ENCODE peak calls at places on chromosomes 2 and 18, in four cellular contexts. F is H9, I is neuronal stem cell, Y is mesenchymal stem cell. Z is an unnamed sample.

GRCh38 chr2:234978466-234979203 is 26.8 kb downstream of the SH3BP4 start:
- DNase-seq in F (no peak), I (no peak), Y (no peak), Z (no peak)

GRCh38 chr18:30572214-30572613 is 470.3 kb downstream of the DSC3 start:
- DNase-seq in F (no peak), I (no peak), Y (no peak), Z (no peak)

GRCh38 chr18:68083131-68083530 is 566.6 kb upstream of the DSEL start:
- DNase-seq in F (no peak), I (no peak), Y (no peak), Z (no peak)

GRCh38 chr2:241065355-241065803 is 36.7 kb downstream of the MTERF4 start:
- DNase-seq in F (no peak), I (no peak), Y (no peak), Z (no peak)

GRCh38 chr18:7778181-7778580 is 211.1 kb downstream of the PTPRM start:
- DNase-seq in F (no peak), I (no peak), Y (peak; percentile 8), Z (peak; percentile 78)

GRCh38 chr2:9710311-9710710 is 79.5 kb upstream of the YWHAQ start:
- DNase-seq in F (no peak), I (no peak), Y (no peak), Z (peak; percentile 22)

GRCh38 chr2:24843461-24843860 is 50.2 kb downstream of the CENPO start:
- DNase-seq in F (no peak), I (no peak), Y (no peak), Z (no peak)

GRCh38 chr2:55419236-55419513 is 481 bp downstream of the CCDC88A start:
- DNase-seq in F (peak; percentile 48), I (no peak), Y (peak; percentile 62), Z (peak; percentile 30)

GRCh38 chr2:12769492-12770105 is 52.9 kb downstream of the TRIB2 start:
- DNase-seq in F (no peak), I (no peak), Y (no peak), Z (no peak)
- H4K91ac ChIP-seq in F (no peak overlapping the region), I (no peak overlapping the region), Y (no peak overlapping the region), Z (no peak overlapping the region)

GRCh38 chr2:236981710-236982485 is 103.8 kb upstream of the COPS8 start:
- DNase-seq in F (peak; percentile 4), I (no peak), Y (no peak), Z (no peak)

GRCh38 chr2:236979664-236980063 is 106.0 kb upstream of the COPS8 start:
- DNase-seq in F (no peak), I (no peak), Y (no peak), Z (no peak)

GRCh38 chr2:236984046-236984445 is 101.6 kb upstream of the COPS8 start:
- DNase-seq in F (no peak), I (no peak), Y (no peak), Z (no peak)

GRCh38 chr2:236980961-236981360 is 104.7 kb upstream of the COPS8 start:
- DNase-seq in F (no peak), I (no peak), Y (no peak), Z (no peak)

GRCh38 chr2:236982693-236983092 is 103.0 kb upstream of the COPS8 start:
- DNase-seq in F (peak; percentile 1), I (no peak), Y (no peak), Z (no peak)
- H3K23ac ChIP-seq in F (no peak overlapping the region), I (no peak overlapping the region), Y (no peak overlapping the region), Z (no peak overlapping the region)

GRCh38 chr2:98478088-98478551 is 33.5 kb downstream of the INPP4A start:
- DNase-seq in F (no peak), I (no peak), Y (no peak), Z (peak; percentile 28)
- H2BK12ac ChIP-seq in F (no peak overlapping the region), I (no peak overlapping the region), Y (no peak overlapping the region), Z (no peak overlapping the region)

GRCh38 chr18:74197705-74198341 is 49.5 kb downstream of the TIMM21 start:
- DNase-seq in F (no peak), I (no peak), Y (no peak), Z (no peak)

GRCh38 chr18:74198453-74198852 is 50.1 kb downstream of the TIMM21 start:
- DNase-seq in F (no peak), I (no peak), Y (no peak), Z (no peak)

GRCh38 chr18:74191577-74191976 is 43.3 kb downstream of the TIMM21 start:
- DNase-seq in F (no peak), I (no peak), Y (no peak), Z (no peak)

GRCh38 chr18:74196220-74197119 is 48.1 kb downstream of the TIMM21 start:
- DNase-seq in F (peak; percentile 50), I (peak; percentile 46), Y (peak; percentile 74), Z (peak; percentile 38)

GRCh38 chr18:74194691-74195090 is 46.4 kb downstream of the TIMM21 start:
- DNase-seq in F (no peak), I (no peak), Y (no peak), Z (peak; percentile 61)
- H4K91ac ChIP-seq in F (no peak overlapping the region), I (no peak overlapping the region), Y (no peak overlapping the region), Z (no peak overlapping the region)

DNA sequence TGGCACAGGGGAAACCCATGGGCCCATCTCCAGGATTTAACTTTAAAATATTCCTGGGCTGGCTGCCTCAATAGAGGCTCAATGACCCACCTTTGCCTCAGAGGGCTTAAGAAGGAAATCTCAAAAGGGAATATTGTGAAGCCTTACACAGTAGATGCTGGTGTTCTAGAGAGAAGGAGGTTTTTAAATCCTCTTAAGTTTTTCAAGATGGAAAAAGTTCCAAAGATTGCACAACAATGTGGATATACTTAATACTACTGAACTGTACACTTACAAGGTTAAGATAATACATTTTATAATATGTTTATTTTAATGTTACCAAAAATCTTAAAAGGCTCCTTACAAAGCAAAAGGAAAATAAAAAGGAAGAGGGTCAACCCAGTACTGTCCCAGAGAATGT is 54.9 kb upstream of the LCLAT1 start:
- DNase-seq in F (no peak), I (no peak), Y (no peak), Z (no peak)
- H3K23ac ChIP-seq in F (no peak overlapping the region), I (no peak overlapping the region), Y (no peak overlapping the region), Z (no peak overlapping the region)

DNA sequence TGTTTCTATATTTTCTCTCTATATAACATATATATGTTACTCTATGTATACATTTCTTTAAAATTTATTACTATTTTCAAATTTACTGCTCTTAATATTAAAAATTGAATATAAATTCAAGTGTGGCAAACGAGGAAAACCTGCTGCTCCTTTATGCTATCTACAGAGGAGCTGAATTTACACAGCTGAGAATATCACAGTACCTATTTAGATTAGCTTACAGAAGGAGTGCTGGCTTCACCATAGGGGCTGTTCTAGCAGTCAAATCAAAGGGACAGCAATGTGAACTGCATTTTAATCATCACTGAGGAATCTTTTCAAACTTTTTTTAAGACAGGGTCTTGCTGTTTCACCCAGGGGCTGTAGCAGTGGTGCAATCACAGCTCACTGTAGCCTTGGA is 213.8 kb downstream of the SRBD1 start:
- DNase-seq in F (no peak), I (no peak), Y (no peak), Z (no peak)
- H2BK12ac ChIP-seq in F (no peak overlapping the region), I (no peak overlapping the region), Y (no peak overlapping the region), Z (no peak overlapping the region)

GRCh38 chr18:32138332-32138731 is 46.7 kb downstream of the RNF138 start:
- DNase-seq in F (no peak), I (no peak), Y (no peak), Z (no peak)
- H4K91ac ChIP-seq in F (no peak overlapping the region), I (no peak overlapping the region), Y (no peak overlapping the region), Z (no peak overlapping the region)

GRCh38 chr2:152376968-152377367 is 42.0 kb downstream of the FMNL2 start:
- DNase-seq in F (no peak), I (no peak), Y (no peak), Z (peak; percentile 31)

GRCh38 chr2:152376385-152376784 is 41.4 kb downstream of the FMNL2 start:
- DNase-seq in F (no peak), I (no peak), Y (no peak), Z (peak; percentile 84)

GRCh38 chr2:152383702-152384101 is 48.7 kb downstream of the FMNL2 start:
- DNase-seq in F (no peak), I (no peak), Y (no peak), Z (peak; percentile 62)

GRCh38 chr2:152379089-152379488 is 44.1 kb downstream of the FMNL2 start:
- DNase-seq in F (no peak), I (no peak), Y (no peak), Z (no peak)

DNA sequence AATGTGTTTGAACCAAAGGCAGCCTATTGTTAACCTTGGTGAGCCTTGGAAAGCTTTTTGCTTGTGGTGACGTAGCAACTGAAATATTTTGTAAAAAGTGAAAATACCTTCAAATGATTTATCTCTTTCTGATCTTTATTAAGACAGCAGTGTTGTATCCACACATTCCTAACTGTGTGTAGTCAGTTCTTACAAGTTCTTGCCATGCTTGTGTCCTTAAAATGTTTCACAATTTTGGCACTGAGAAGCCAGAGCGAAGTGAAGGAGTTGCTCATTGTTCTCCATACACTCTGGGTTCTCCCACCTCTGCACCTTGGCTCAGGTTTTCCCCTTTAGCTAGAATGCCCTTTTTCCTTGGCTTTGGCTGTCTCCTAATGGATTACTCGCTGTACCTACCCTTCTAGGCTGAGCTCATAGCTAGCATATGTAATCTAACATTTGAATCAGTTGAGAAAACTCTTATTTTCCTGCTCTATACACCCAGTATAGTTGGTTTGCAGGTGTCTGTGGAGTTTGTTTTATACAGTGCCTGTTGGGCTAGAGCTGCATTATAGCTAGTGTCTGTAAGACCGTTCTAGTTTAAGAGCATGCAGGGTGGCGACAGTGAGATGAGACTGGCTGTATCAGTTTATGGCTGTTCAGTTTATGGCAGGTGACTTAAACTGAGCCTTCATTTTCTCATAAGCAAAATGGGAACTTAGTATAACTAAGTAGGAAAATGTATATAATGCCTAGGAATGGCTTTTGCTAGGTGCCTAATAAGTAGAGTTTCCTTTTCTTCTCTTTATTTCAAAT is 45.5 kb downstream of the FMNL2 start:
- DNase-seq in F (no peak), I (no peak), Y (no peak), Z (peak; percentile 78)
- H3K23ac ChIP-seq in F (no peak overlapping the region), I (no peak overlapping the region), Y (no peak overlapping the region), Z (no peak overlapping the region)